ENCODE peak calls at places on chromosomes 5 and 9, in eight cellular contexts. One of them, this sample, is unnamed.

GRCh38 chr9:3963266-3964019 is 336.4 kb downstream of the GLIS3 start:
- DNase-seq in heart right ventricle: peak; percentile 44
- DNase-seq in SJCRH30: peak; percentile 19
- DNase-seq in CD8-positive, alpha-beta T cell: no peak
- DNase-seq in GM23248: peak; percentile 90
- DNase-seq in SK-N-SH: no peak
- DNase-seq in hepatocyte: peak; percentile 27
- DNase-seq in aorta: no peak
- DNase-seq in this sample: peak; percentile 77

GRCh38 chr5:91162534-91163381 is 220.4 kb downstream of the ARRDC3 start:
- DNase-seq in GM23248: peak; percentile 94
- DNase-seq in heart right ventricle: peak; percentile 59
- DNase-seq in CD8-positive, alpha-beta T cell: peak; percentile 13
- DNase-seq in hepatocyte: peak; percentile 84
- DNase-seq in SJCRH30: peak; percentile 31
- DNase-seq in aorta: no peak
- DNase-seq in SK-N-SH: no peak
- DNase-seq in this sample: peak; percentile 71

GRCh38 chr9:98805506-98806272 is 1.8 kb upstream of the GALNT12 start:
- DNase-seq in GM23248: peak; percentile 77
- DNase-seq in aorta: no peak
- DNase-seq in SJCRH30: no peak
- DNase-seq in SK-N-SH: no peak
- DNase-seq in CD8-positive, alpha-beta T cell: no peak
- DNase-seq in hepatocyte: peak; percentile 74
- DNase-seq in heart right ventricle: no peak
- DNase-seq in this sample: no peak

GRCh38 chr5:101561018-101561417 is 657.9 kb upstream of the ST8SIA4 start:
- DNase-seq in heart right ventricle: no peak
- DNase-seq in GM23248: no peak
- DNase-seq in hepatocyte: no peak
- DNase-seq in aorta: no peak
- DNase-seq in SK-N-SH: no peak
- DNase-seq in CD8-positive, alpha-beta T cell: no peak
- DNase-seq in SJCRH30: no peak
- DNase-seq in this sample: no peak

GRCh38 chr5:22719842-22720241 is 133.3 kb downstream of the CDH12 start:
- DNase-seq in aorta: no peak
- DNase-seq in SJCRH30: no peak
- DNase-seq in heart right ventricle: no peak
- DNase-seq in SK-N-SH: no peak
- DNase-seq in hepatocyte: no peak
- DNase-seq in CD8-positive, alpha-beta T cell: no peak
- DNase-seq in GM23248: no peak
- DNase-seq in this sample: no peak

GRCh38 chr5:107959573-107960279 is 289.0 kb upstream of the EFNA5 start:
- DNase-seq in hepatocyte: no peak
- DNase-seq in SJCRH30: no peak
- DNase-seq in heart right ventricle: no peak
- DNase-seq in aorta: no peak
- DNase-seq in GM23248: no peak
- DNase-seq in SK-N-SH: no peak
- DNase-seq in CD8-positive, alpha-beta T cell: no peak
- DNase-seq in this sample: no peak

GRCh38 chr5:55564716-55565115 is 30.0 kb upstream of the PLPP1 start:
- DNase-seq in aorta: no peak
- DNase-seq in CD8-positive, alpha-beta T cell: no peak
- DNase-seq in heart right ventricle: no peak
- DNase-seq in SK-N-SH: no peak
- DNase-seq in hepatocyte: no peak
- DNase-seq in GM23248: no peak
- DNase-seq in SJCRH30: no peak
- DNase-seq in this sample: no peak

GRCh38 chr5:95812100-95812472 is 10.4 kb downstream of the GLRX start:
- DNase-seq in heart right ventricle: no peak
- DNase-seq in GM23248: peak; percentile 18
- DNase-seq in SK-N-SH: peak; percentile 35
- DNase-seq in SJCRH30: no peak
- DNase-seq in hepatocyte: peak; percentile 58
- DNase-seq in aorta: no peak
- DNase-seq in CD8-positive, alpha-beta T cell: no peak
- DNase-seq in this sample: no peak

GRCh38 chr5:125254267-125254666 is 507.8 kb upstream of the ZNF608 start:
- DNase-seq in aorta: no peak
- DNase-seq in GM23248: no peak
- DNase-seq in hepatocyte: no peak
- DNase-seq in SK-N-SH: no peak
- DNase-seq in CD8-positive, alpha-beta T cell: no peak
- DNase-seq in SJCRH30: no peak
- DNase-seq in heart right ventricle: no peak
- DNase-seq in this sample: no peak

GRCh38 chr5:171093598-171093997 is 215.4 kb upstream of the TLX3 start:
- DNase-seq in SK-N-SH: peak; percentile 78
- DNase-seq in GM23248: peak; percentile 1
- DNase-seq in heart right ventricle: no peak
- DNase-seq in SJCRH30: no peak
- DNase-seq in hepatocyte: no peak
- DNase-seq in CD8-positive, alpha-beta T cell: no peak
- DNase-seq in aorta: no peak
- DNase-seq in this sample: no peak
- H3K27ac ChIP-seq in SK-N-SH: no peak overlapping the region
- H3K27ac ChIP-seq in GM23248: no peak overlapping the region
- H3K27ac ChIP-seq in heart right ventricle: no peak overlapping the region
- H3K27ac ChIP-seq in SJCRH30: no peak overlapping the region
- H3K27ac ChIP-seq in hepatocyte: no peak overlapping the region
- H3K27ac ChIP-seq in CD8-positive, alpha-beta T cell: no peak overlapping the region
- H3K27ac ChIP-seq in aorta: no peak overlapping the region
- H3K27ac ChIP-seq in this sample: no peak overlapping the region

DNA sequence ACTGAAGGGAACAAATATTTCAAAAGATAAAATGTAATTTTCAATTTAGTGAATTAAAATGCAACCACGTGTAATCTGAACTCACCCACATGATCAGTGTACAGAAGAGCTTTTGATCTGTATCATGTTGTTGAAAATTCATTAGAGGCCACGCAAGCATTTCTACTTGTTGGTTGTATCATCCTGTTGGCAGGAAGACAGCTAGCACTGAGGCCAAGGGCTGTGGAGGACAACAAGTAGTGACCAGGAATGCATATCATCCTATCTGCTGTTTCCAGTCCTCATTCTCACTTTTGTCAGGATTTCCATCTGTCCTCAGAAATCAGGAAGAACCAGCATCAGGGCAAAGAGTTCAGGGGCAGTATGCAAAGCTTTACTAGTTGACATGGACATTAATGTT is 29.9 kb upstream of the CKS2 start:
- DNase-seq in heart right ventricle: no peak
- DNase-seq in aorta: no peak
- DNase-seq in SJCRH30: no peak
- DNase-seq in hepatocyte: no peak
- DNase-seq in SK-N-SH: no peak
- DNase-seq in CD8-positive, alpha-beta T cell: no peak
- DNase-seq in GM23248: peak; percentile 50
- DNase-seq in this sample: no peak
- H3K4me3 ChIP-seq in heart right ventricle: no peak overlapping the region
- H3K4me3 ChIP-seq in aorta: no peak overlapping the region
- H3K4me3 ChIP-seq in SJCRH30: no peak overlapping the region
- H3K4me3 ChIP-seq in hepatocyte: no peak overlapping the region
- H3K4me3 ChIP-seq in SK-N-SH: no peak overlapping the region
- H3K4me3 ChIP-seq in CD8-positive, alpha-beta T cell: no peak overlapping the region
- H3K4me3 ChIP-seq in GM23248: no peak overlapping the region
- H3K4me3 ChIP-seq in this sample: no peak overlapping the region

GRCh38 chr5:157949520-157949919 is 90.6 kb upstream of the CLINT1 start:
- DNase-seq in SJCRH30: no peak
- DNase-seq in heart right ventricle: no peak
- DNase-seq in SK-N-SH: no peak
- DNase-seq in hepatocyte: peak; percentile 18
- DNase-seq in aorta: no peak
- DNase-seq in CD8-positive, alpha-beta T cell: no peak
- DNase-seq in GM23248: no peak
- DNase-seq in this sample: no peak
- H3K27ac ChIP-seq in SJCRH30: no peak overlapping the region
- H3K27ac ChIP-seq in heart right ventricle: no peak overlapping the region
- H3K27ac ChIP-seq in SK-N-SH: no peak overlapping the region
- H3K27ac ChIP-seq in hepatocyte: peak overlapping the region; percentile 45
- H3K27ac ChIP-seq in aorta: no peak overlapping the region
- H3K27ac ChIP-seq in CD8-positive, alpha-beta T cell: no peak overlapping the region
- H3K27ac ChIP-seq in GM23248: no peak overlapping the region
- H3K27ac ChIP-seq in this sample: no peak overlapping the region

GRCh38 chr9:37292896-37293295 is 129.6 kb upstream of the GRHPR start:
- DNase-seq in CD8-positive, alpha-beta T cell: no peak
- DNase-seq in heart right ventricle: no peak
- DNase-seq in aorta: no peak
- DNase-seq in SJCRH30: no peak
- DNase-seq in hepatocyte: no peak
- DNase-seq in SK-N-SH: no peak
- DNase-seq in GM23248: no peak
- DNase-seq in this sample: no peak
- H3K4me3 ChIP-seq in CD8-positive, alpha-beta T cell: no peak overlapping the region
- H3K4me3 ChIP-seq in heart right ventricle: no peak overlapping the region
- H3K4me3 ChIP-seq in aorta: no peak overlapping the region
- H3K4me3 ChIP-seq in SJCRH30: no peak overlapping the region
- H3K4me3 ChIP-seq in hepatocyte: no peak overlapping the region
- H3K4me3 ChIP-seq in SK-N-SH: no peak overlapping the region
- H3K4me3 ChIP-seq in GM23248: no peak overlapping the region
- H3K4me3 ChIP-seq in this sample: no peak overlapping the region

DNA sequence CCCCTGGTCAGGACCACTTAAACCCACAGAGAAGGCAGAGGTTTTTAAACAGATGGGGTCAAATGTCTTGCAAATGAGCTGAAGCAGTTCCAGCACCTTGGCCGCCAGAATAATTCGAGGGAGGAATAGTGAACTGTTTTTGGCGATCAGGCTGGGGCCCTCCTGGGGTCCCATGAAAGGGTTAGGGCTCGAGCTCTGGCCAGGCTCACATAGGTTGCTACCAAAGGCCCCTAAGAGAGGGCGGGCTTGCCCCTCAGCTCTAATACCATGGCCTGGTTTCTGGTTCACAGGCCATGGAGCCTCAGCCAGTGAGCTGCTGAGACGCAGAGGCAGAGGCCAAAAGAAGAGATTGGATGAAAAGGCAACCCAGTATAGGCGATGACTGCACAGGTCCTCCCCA is 74.8 kb upstream of the UBTD2 start:
- DNase-seq in CD8-positive, alpha-beta T cell: no peak
- DNase-seq in SJCRH30: no peak
- DNase-seq in heart right ventricle: no peak
- DNase-seq in SK-N-SH: no peak
- DNase-seq in GM23248: no peak
- DNase-seq in hepatocyte: no peak
- DNase-seq in aorta: no peak
- DNase-seq in this sample: no peak
- H3K27ac ChIP-seq in CD8-positive, alpha-beta T cell: no peak overlapping the region
- H3K27ac ChIP-seq in SJCRH30: no peak overlapping the region
- H3K27ac ChIP-seq in heart right ventricle: no peak overlapping the region
- H3K27ac ChIP-seq in SK-N-SH: no peak overlapping the region
- H3K27ac ChIP-seq in GM23248: no peak overlapping the region
- H3K27ac ChIP-seq in hepatocyte: no peak overlapping the region
- H3K27ac ChIP-seq in aorta: no peak overlapping the region
- H3K27ac ChIP-seq in this sample: no peak overlapping the region

GRCh38 chr9:125680442-125680841 is 26.6 kb downstream of the MAPKAP1 start:
- DNase-seq in GM23248: no peak
- DNase-seq in SJCRH30: no peak
- DNase-seq in CD8-positive, alpha-beta T cell: no peak
- DNase-seq in SK-N-SH: no peak
- DNase-seq in aorta: no peak
- DNase-seq in heart right ventricle: no peak
- DNase-seq in hepatocyte: no peak
- DNase-seq in this sample: no peak

GRCh38 chr9:125681086-125681622 is 25.9 kb downstream of the MAPKAP1 start:
- DNase-seq in SJCRH30: peak; percentile 59
- DNase-seq in CD8-positive, alpha-beta T cell: no peak
- DNase-seq in SK-N-SH: no peak
- DNase-seq in GM23248: no peak
- DNase-seq in aorta: no peak
- DNase-seq in heart right ventricle: no peak
- DNase-seq in hepatocyte: no peak
- DNase-seq in this sample: no peak

GRCh38 chr9:125679597-125680189 is 27.3 kb downstream of the MAPKAP1 start:
- DNase-seq in SK-N-SH: no peak
- DNase-seq in CD8-positive, alpha-beta T cell: no peak
- DNase-seq in GM23248: no peak
- DNase-seq in heart right ventricle: no peak
- DNase-seq in SJCRH30: no peak
- DNase-seq in hepatocyte: no peak
- DNase-seq in aorta: no peak
- DNase-seq in this sample: no peak

GRCh38 chr9:125674981-125675973 is 31.7 kb downstream of the MAPKAP1 start:
- DNase-seq in hepatocyte: peak; percentile 16
- DNase-seq in heart right ventricle: no peak
- DNase-seq in SJCRH30: peak; percentile 69
- DNase-seq in CD8-positive, alpha-beta T cell: no peak
- DNase-seq in aorta: no peak
- DNase-seq in SK-N-SH: no peak
- DNase-seq in GM23248: peak; percentile 82
- DNase-seq in this sample: no peak
- H3K4me3 ChIP-seq in hepatocyte: no peak overlapping the region
- H3K4me3 ChIP-seq in heart right ventricle: no peak overlapping the region
- H3K4me3 ChIP-seq in SJCRH30: no peak overlapping the region
- H3K4me3 ChIP-seq in CD8-positive, alpha-beta T cell: no peak overlapping the region
- H3K4me3 ChIP-seq in aorta: no peak overlapping the region
- H3K4me3 ChIP-seq in SK-N-SH: no peak overlapping the region
- H3K4me3 ChIP-seq in GM23248: peak overlapping the region; percentile 11
- H3K4me3 ChIP-seq in this sample: no peak overlapping the region

This sample was measured in right cardiac atrium.